ENCODE peak calls at places on chromosomes 13 and 19, in four cellular contexts. Q is HCT116, D is HepG2, C is K562. R is an unnamed sample.

GRCh38 chr13:108304170-108305068 is 34.9 kb downstream of the TNFSF13B start:
- DNase-seq in C (no peak), Q (no peak), D (peak), R (no peak)

GRCh38 chr19:13095934-13096890 is 6.4 kb downstream of the LYL1 start:
- DNase-seq in Q (no peak), C (peak), D (peak), R (no peak)

GRCh38 chr13:80149757-80150156 is 191.2 kb downstream of the SPRY2 start:
- DNase-seq in Q (no peak), D (no peak), C (no peak), R (no peak)

GRCh38 chr13:101875717-101876393 is 423.4 kb downstream of the ITGBL1 start:
- DNase-seq in D (peak), Q (no peak), C (no peak), R (peak)

GRCh38 chr13:32976046-32976781 is 40.0 kb upstream of the KL start:
- DNase-seq in C (no peak), Q (no peak), D (no peak), R (no peak)

GRCh38 chr13:24683833-24684599 is 3.8 kb downstream of the ATP12A start:
- DNase-seq in C (peak), Q (peak), D (peak), R (no peak)

GRCh38 chr13:44048326-44048725 is 168.6 kb downstream of the LACC1 start:
- DNase-seq in D (peak), Q (no peak), C (no peak), R (no peak)

GRCh38 chr13:55573565-55573964 is 1567.2 kb upstream of the PRR20A start:
- DNase-seq in Q (no peak), D (no peak), C (no peak), R (no peak)

GRCh38 chr13:90427322-90428272 is 919.9 kb upstream of the MIR17HG start:
- DNase-seq in D (no peak), Q (no peak), C (no peak), R (no peak)

GRCh38 chr13:80131204-80131603 is 209.7 kb downstream of the SPRY2 start:
- DNase-seq in C (no peak), D (no peak), Q (no peak), R (no peak)

GRCh38 chr13:51635137-51635878 is 51.0 kb downstream of the WDFY2 start:
- DNase-seq in D (no peak), C (no peak), Q (no peak), R (no peak)

GRCh38 chr19:39953915-39954314 is 17.1 kb upstream of the PSMC4 start:
- DNase-seq in C (no peak), Q (no peak), D (no peak), R (no peak)

GRCh38 chr13:35283856-35284255 is 192.6 kb downstream of the MAB21L1 start:
- DNase-seq in Q (no peak), D (peak), C (no peak), R (no peak)

GRCh38 chr19:46716013-46716671 is 772 bp downstream of the PRKD2 start:
- DNase-seq in Q (no peak), C (peak), D (no peak), R (no peak)

GRCh38 chr19:14378890-14379289 is 2.4 kb upstream of the ADGRE5 start:
- DNase-seq in C (no peak), Q (no peak), D (no peak), R (no peak)

GRCh38 chr19:14383556-14383897 is 2.3 kb downstream of the ADGRE5 start:
- DNase-seq in C (peak), D (no peak), Q (no peak), R (no peak)

GRCh38 chr19:14383898-14384669 is 2.8 kb downstream of the ADGRE5 start:
- DNase-seq in Q (no peak), D (no peak), C (peak), R (no peak)

GRCh38 chr19:14385492-14385891 is 4.2 kb downstream of the ADGRE5 start:
- DNase-seq in Q (no peak), C (peak), D (no peak), R (no peak)

DNA sequence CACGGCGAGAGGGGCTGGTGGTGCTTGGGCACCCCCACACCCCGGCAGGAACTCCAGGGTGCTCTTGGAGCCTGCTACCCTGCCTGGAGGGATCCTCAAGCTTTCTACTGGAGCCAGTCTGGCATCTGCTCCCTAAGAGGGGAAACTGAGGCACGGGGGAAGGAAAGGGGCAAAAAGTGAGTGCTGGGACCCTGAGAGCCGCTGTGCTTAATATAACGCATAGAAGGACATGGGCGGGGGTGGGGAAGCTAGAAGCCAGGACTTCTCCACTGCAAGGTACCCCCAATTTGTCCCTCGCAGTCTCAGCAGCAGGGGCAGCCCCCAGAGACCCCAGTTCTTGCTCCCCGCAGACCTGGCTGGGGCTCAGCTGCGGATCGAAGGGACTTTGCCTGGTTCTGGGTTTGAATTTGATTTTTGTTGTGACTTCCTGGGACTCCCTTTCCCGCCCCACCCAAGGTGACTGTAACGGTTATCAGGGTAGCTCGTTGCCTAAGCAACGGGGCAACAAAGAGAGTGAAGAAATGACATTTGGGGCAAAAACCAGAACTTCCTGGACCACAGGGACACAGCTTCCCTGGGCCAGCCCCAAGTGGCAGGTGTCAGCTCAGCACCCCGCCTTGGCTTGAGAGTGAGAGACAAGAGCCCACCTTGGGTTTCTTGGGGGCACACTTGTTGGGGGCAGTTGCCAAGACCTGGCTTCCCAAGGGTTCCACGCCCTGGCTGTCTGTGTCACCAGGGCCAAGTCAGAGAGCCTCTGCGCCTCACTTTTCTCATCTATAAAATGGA is 638 bp downstream of the ADGRE5 start:
- DNase-seq in Q (no peak), C (peak), D (no peak), R (no peak)
- H3K27ac ChIP-seq in Q (peak), C (peak), D (no peak), R (peak)

GRCh38 chr19:55635856-55636440 is 4.9 kb upstream of the ZNF580 start:
- DNase-seq in C (no peak), D (no peak), Q (no peak), R (no peak)

GRCh38 chr19:55635334-55635717 is 5.5 kb upstream of the ZNF580 start:
- DNase-seq in C (no peak), Q (no peak), D (no peak), R (no peak)

GRCh38 chr19:55636723-55637122 is 4.1 kb upstream of the ZNF580 start:
- DNase-seq in D (no peak), C (no peak), Q (no peak), R (no peak)

GRCh38 chr19:55632463-55632834 is 8.1 kb upstream of the ZNF784 start:
- DNase-seq in C (peak), D (peak), Q (peak), R (peak)

GRCh38 chr19:55633866-55634265 is 6.9 kb upstream of the ZNF580 start:
- DNase-seq in Q (no peak), C (no peak), D (no peak), R (no peak)
- TF ChIP-seq TCF7L2 in Q (no peak), C (no peak), D (no peak), R (no peak)

GRCh38 chr13:114236224-114236623 is 1.5 kb downstream of the CDC16 start:
- DNase-seq in C (no peak), D (no peak), Q (no peak), R (no peak)

GRCh38 chr13:114237415-114238112 is 2.9 kb downstream of the CDC16 start:
- DNase-seq in Q (no peak), D (no peak), C (peak), R (no peak)

GRCh38 chr13:114234266-114234644 is 442 bp upstream of the CDC16 start:
- DNase-seq in Q (no peak), C (no peak), D (no peak), R (no peak)

GRCh38 chr13:114235697-114236096 is 1.0 kb downstream of the CDC16 start:
- DNase-seq in D (peak), Q (no peak), C (no peak), R (no peak)

DNA sequence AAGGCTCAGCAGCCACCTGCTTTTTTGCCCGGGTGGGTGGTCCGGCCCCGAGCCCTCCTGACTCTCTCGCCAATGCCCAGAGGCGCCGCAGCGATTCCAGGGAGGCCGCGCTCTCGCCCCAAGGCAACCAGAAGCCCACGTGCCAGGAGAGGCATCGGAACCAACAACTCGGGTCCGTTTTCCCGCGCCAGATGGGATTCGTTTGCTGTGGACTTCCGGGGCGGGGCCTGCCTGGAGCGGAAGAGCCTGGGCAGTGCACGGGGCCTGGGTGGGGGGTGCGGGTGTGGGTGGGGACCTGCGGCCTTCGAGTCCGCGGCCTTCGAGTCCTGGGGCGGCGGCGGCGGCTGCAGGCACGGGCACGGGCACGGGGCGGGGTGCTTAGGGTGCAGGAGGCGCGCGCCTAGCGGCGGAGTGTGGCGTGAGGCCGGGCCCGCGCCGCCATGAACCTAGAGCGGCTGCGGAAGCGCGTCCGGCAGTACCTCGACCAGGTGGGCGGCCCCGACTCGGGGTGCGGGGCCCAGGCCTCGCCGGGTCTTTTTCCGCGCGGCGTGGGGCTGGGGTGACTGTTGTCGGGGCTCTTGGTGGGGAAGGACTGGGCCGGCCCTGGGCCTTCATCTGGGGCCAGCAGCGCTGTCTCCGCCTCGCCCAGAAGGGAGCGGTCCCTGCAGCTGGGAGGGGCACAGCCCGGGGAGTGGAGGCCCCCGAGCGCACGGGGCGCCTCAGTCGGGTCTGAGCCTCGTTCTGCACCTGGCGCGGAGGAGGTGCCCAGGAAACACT is at the start of gene CDC16:
- DNase-seq in D (peak), Q (peak), C (peak), R (no peak)
- TF ChIP-seq POLR2AphosphoS5 in D (peak), Q (peak), C (peak), R (peak)

GRCh38 chr19:31317542-31317941 is 31.7 kb downstream of the TSHZ3 start:
- DNase-seq in D (no peak), Q (no peak), C (no peak), R (no peak)

GRCh38 chr19:31315621-31316011 is 33.6 kb downstream of the TSHZ3 start:
- DNase-seq in C (no peak), Q (no peak), D (no peak), R (no peak)

GRCh38 chr19:31316201-31316951 is 32.9 kb downstream of the TSHZ3 start:
- DNase-seq in C (no peak), Q (no peak), D (no peak), R (no peak)

GRCh38 chr19:31318790-31319189 is 30.4 kb downstream of the TSHZ3 start:
- DNase-seq in C (no peak), D (no peak), Q (no peak), R (no peak)

GRCh38 chr19:31317098-31317497 is 32.1 kb downstream of the TSHZ3 start:
- DNase-seq in D (no peak), C (no peak), Q (no peak), R (no peak)
- H3K27ac ChIP-seq in D (no peak), C (no peak), Q (no peak), R (no peak)

GRCh38 chr13:99384468-99384867 is 77.3 kb upstream of the GPR183 start:
- DNase-seq in Q (no peak), C (no peak), D (no peak), R (no peak)

GRCh38 chr13:99385161-99385560 is 78.0 kb upstream of the GPR183 start:
- DNase-seq in Q (no peak), D (no peak), C (no peak), R (no peak)

GRCh38 chr13:99386911-99387788 is 80.0 kb upstream of the GPR183 start:
- DNase-seq in D (peak), Q (peak), C (peak), R (peak)

GRCh38 chr13:99386495-99386894 is 79.3 kb upstream of the GPR183 start:
- DNase-seq in Q (no peak), C (no peak), D (no peak), R (no peak)

GRCh38 chr13:99385940-99386339 is 78.7 kb upstream of the GPR183 start:
- DNase-seq in Q (no peak), D (no peak), C (no peak), R (no peak)
- TF ChIP-seq TCF7L2 in Q (no peak), D (no peak), C (no peak), R (no peak)

GRCh38 chr19:45368737-45369340 is 1.5 kb downstream of the ERCC2 start:
- DNase-seq in D (no peak), Q (no peak), C (no peak), R (no peak)

GRCh38 chr19:45376045-45376724 is 5.8 kb upstream of the ERCC2 start:
- DNase-seq in C (no peak), Q (peak), D (peak), R (no peak)

GRCh38 chr19:45368127-45368526 is 2.2 kb downstream of the ERCC2 start:
- DNase-seq in D (no peak), Q (no peak), C (no peak), R (no peak)

GRCh38 chr19:45364696-45365095 is 5.7 kb downstream of the ERCC2 start:
- DNase-seq in D (no peak), Q (no peak), C (no peak), R (no peak)

GRCh38 chr19:45370410-45371204 is at the start of gene ERCC2:
- DNase-seq in D (peak), C (peak), Q (peak), R (peak)
- TF ChIP-seq POLR2AphosphoS5 in D (peak), C (peak), Q (no peak), R (peak)

GRCh38 chr19:54366811-54367210 is 2.1 kb upstream of the LAIR1 start:
- DNase-seq in D (no peak), C (no peak), Q (no peak), R (no peak)

GRCh38 chr19:54369082-54369691 is 4.5 kb upstream of the LAIR1 start:
- DNase-seq in C (no peak), D (no peak), Q (no peak), R (no peak)

DNA sequence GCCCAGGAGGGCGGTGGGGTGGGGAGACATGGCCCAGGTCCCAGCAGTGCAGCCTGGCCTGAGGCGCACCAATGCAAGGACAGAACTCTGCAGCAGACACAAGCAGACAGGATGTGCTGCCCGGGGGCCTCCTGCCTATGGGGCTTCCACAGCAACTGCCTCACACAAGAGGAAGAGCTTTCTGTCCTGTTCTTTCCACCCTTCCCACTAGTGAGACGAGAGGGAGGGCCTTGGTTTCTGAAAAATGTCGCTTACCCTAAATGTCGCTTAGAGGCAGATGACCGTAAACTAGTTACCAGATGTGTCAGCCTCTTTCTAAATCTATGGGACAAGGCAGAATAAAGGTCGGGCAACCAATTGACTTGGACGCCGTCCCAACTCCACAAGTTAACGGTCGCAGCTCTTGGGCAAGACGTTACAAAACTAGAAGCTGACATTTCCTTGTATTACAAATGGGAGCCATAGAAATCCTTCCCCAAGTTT is at the start of gene LAIR1:
- DNase-seq in D (no peak), Q (no peak), C (no peak), R (no peak)
- H3K27ac ChIP-seq in D (no peak), Q (no peak), C (no peak), R (no peak)

GRCh38 chr13:114015608-114016295 is 41.9 kb upstream of the C13orf46 start:
- DNase-seq in Q (no peak), C (no peak), D (no peak), R (no peak)
- TF ChIP-seq TCF7L2 in Q (no peak), C (no peak), D (no peak), R (no peak)